ENCODE peak calls at places on chromosomes 4 and X, in eight cellular contexts. B is T47D; L is effector CD4-positive, alpha-beta T cell; W is Peyer's patch; Z is occipital lobe; S is stimulated activated naive B cell treated with anti-CD40 and anti-IgM and Interleukin-4, amounts not matched to agents 10 μg/mL and 1 μg/mL and 100 μg/mL, for 72 hours; Y is NCI-H2171; O is fibroblast of lung. J is an unnamed sample.

GRCh38 chrX:105845661-105846060 is 23.3 kb downstream of the NRK start:
- DNase-seq in B (no peak), L (no peak), W (no peak), Z (no peak), S (no peak), Y (no peak), O (no peak), J (no peak)

GRCh38 chr4:52996261-52997131 is 134.4 kb downstream of the RASL11B start:
- DNase-seq in B (no peak), L (no peak), W (no peak), Z (no peak), S (no peak), Y (no peak), O (peak), J (no peak)

GRCh38 chr4:53376900-53377299 is 541 bp upstream of the FIP1L1 start:
- DNase-seq in B (no peak), L (no peak), W (no peak), Z (no peak), S (no peak), Y (no peak), O (peak), J (no peak)

GRCh38 chr4:74933562-74934015 is 673 bp downstream of the PARM1 start:
- DNase-seq in B (no peak), L (no peak), W (peak), Z (peak), S (no peak), Y (no peak), O (peak), J (peak)

GRCh38 chr4:147617841-147618421 is 734 bp downstream of the TMEM184C start:
- DNase-seq in B (no peak), L (no peak), W (no peak), Z (no peak), S (no peak), Y (no peak), O (no peak), J (no peak)

GRCh38 chr4:180058731-180059215 is 2184.4 kb upstream of the TENM3 start:
- DNase-seq in B (no peak), L (no peak), W (no peak), Z (peak), S (peak), Y (no peak), O (peak), J (peak)

GRCh38 chr4:48149971-48150370 is 15.9 kb upstream of the TXK start:
- DNase-seq in B (no peak), L (no peak), W (no peak), Z (no peak), S (no peak), Y (no peak), O (no peak), J (no peak)

GRCh38 chr4:3206439-3207100 is 42.4 kb upstream of the MSANTD1 start:
- DNase-seq in B (no peak), L (no peak), W (no peak), Z (no peak), S (no peak), Y (no peak), O (no peak), J (no peak)

GRCh38 chrX:103941201-103941975 is 21.0 kb upstream of the TMSB15B start:
- DNase-seq in B (peak), L (no peak), W (no peak), Z (no peak), S (no peak), Y (peak), O (peak), J (no peak)

GRCh38 chr4:82798168-82799005 is at the start of gene SCD5:
- DNase-seq in B (peak), L (no peak), W (no peak), Z (peak), S (peak), Y (peak), O (peak), J (peak)

GRCh38 chr4:153483432-153484418 is 17.6 kb downstream of the TMEM131L start:
- DNase-seq in B (no peak), L (no peak), W (no peak), Z (no peak), S (no peak), Y (peak), O (no peak), J (no peak)

GRCh38 chr4:40613456-40613855 is 16.2 kb downstream of the RBM47 start:
- DNase-seq in B (no peak), L (no peak), W (no peak), Z (no peak), S (no peak), Y (no peak), O (peak), J (no peak)

GRCh38 chr4:104592894-104593470 is 98.3 kb upstream of the CXXC4 start:
- DNase-seq in B (no peak), L (no peak), W (no peak), Z (no peak), S (no peak), Y (no peak), O (peak), J (no peak)

GRCh38 chr4:106614446-106614845 is 245.9 kb upstream of the GIMD1 start:
- DNase-seq in B (peak), L (no peak), W (no peak), Z (no peak), S (no peak), Y (no peak), O (peak), J (no peak)

J was measured in upper lobe of right lung.